ENCODE peak calls at places on chromosome 19, in seven cellular contexts. X, F, C, N, O, Q and M are unnamed samples.
A peak's percentile ranks its signal among the peaks of the same experiment; 100 is the strongest.

GRCh38 chr19:14393303-14393702 is 12.1 kb downstream of the ADGRE5 start:
- DNase-seq in X (no peak), F (no peak), C (no peak), O (no peak), N (no peak), Q (no peak), M (no peak)

GRCh38 chr19:43895727-43896126 is 39.4 kb downstream of the ZNF45 start:
- DNase-seq in Q (no peak), F (no peak), X (no peak), N (no peak), O (no peak), C (no peak), M (no peak)

GRCh38 chr19:50380767-50381166 is 3.4 kb upstream of the POLD1 start:
- DNase-seq in N (no peak), O (no peak), F (no peak), C (no peak), Q (no peak), X (no peak), M (no peak)

GRCh38 chr19:42961119-42961518 is 24.1 kb upstream of the PSG7 start:
- DNase-seq in C (no peak), N (no peak), Q (no peak), F (no peak), X (no peak), O (no peak), M (no peak)

GRCh38 chr19:19562665-19563347 is 24.7 kb downstream of the CILP2 start:
- DNase-seq in C (no peak), N (no peak), Q (no peak), O (no peak), F (peak; percentile 55), X (no peak), M (no peak)

GRCh38 chr19:32599736-32600157 is 18.8 kb downstream of the PDCD5 start:
- DNase-seq in F (peak; percentile 60), O (no peak), N (no peak), Q (peak; percentile 77), C (no peak), X (no peak), M (peak; percentile 25)

GRCh38 chr19:40284501-40285352 is at the start of gene AKT2:
- DNase-seq in X (peak; percentile 81), C (peak; percentile 18), O (peak; percentile 85), F (peak; percentile 91), Q (peak; percentile 85), N (peak; percentile 86), M (no peak)

GRCh38 chr19:4369109-4369887 is 25.9 kb downstream of the MPND start:
- DNase-seq in O (no peak), C (peak; percentile 44), N (no peak), X (no peak), Q (no peak), F (no peak), M (peak; percentile 84)

GRCh38 chr19:30228113-30228725 is 144.0 kb upstream of the ZNF536 start:
- DNase-seq in O (peak; percentile 61), C (no peak), N (no peak), F (no peak), Q (no peak), X (no peak), M (peak; percentile 13)

GRCh38 chr19:33040994-33041827 is 23.5 kb downstream of the RHPN2 start:
- DNase-seq in Q (peak; percentile 100), C (no peak), N (no peak), F (no peak), X (no peak), O (no peak), M (peak; percentile 81)

GRCh38 chr19:30888937-30889336 is 460.3 kb downstream of the TSHZ3 start:
- DNase-seq in X (no peak), C (no peak), N (no peak), O (no peak), Q (no peak), F (no peak), M (no peak)

GRCh38 chr19:4067396-4068057 is 828 bp upstream of the ZBTB7A start:
- DNase-seq in Q (no peak), O (no peak), X (peak; percentile 59), C (no peak), F (peak; percentile 72), N (no peak), M (no peak)

GRCh38 chr19:4870025-4870700 is 2.7 kb upstream of the PLIN3 start:
- DNase-seq in F (peak; percentile 86), C (no peak), N (no peak), Q (peak; percentile 69), O (no peak), X (peak; percentile 75), M (peak; percentile 65)

GRCh38 chr19:56538254-56538760 is 441 bp upstream of the ZFP28 start:
- DNase-seq in O (peak; percentile 96), N (peak; percentile 90), F (no peak), Q (peak; percentile 89), X (peak; percentile 88), C (peak; percentile 81), M (peak; percentile 89)

GRCh38 chr19:13505761-13506549 is at the start of gene CACNA1A:
- DNase-seq in X (no peak), N (no peak), Q (no peak), O (no peak), F (no peak), C (no peak), M (no peak)

GRCh38 chr19:27717825-27718224 is 1495.1 kb downstream of the UQCRFS1 start:
- DNase-seq in O (no peak), X (no peak), F (no peak), C (no peak), Q (no peak), N (no peak), M (no peak)

GRCh38 chr19:8512115-8512967 is 1.6 kb downstream of the ZNF414 start:
- DNase-seq in C (no peak), X (no peak), O (no peak), F (peak; percentile 92), N (no peak), Q (peak; percentile 38), M (peak; percentile 43)

GRCh38 chr19:28985201-28985600 is 227.8 kb downstream of the UQCRFS1 start:
- DNase-seq in X (no peak), C (no peak), N (no peak), Q (no peak), F (no peak), O (no peak), M (no peak)

GRCh38 chr19:40390084-40390742 is at the start of gene HIPK4:
- DNase-seq in N (no peak), Q (no peak), F (no peak), C (no peak), X (no peak), O (no peak), M (no peak)

GRCh38 chr19:13796301-13797057 is 1.2 kb downstream of the ZSWIM4 start:
- DNase-seq in Q (peak; percentile 68), X (peak; percentile 82), N (peak; percentile 89), F (no peak), C (peak; percentile 61), O (peak; percentile 92), M (peak; percentile 51)

GRCh38 chr19:45102481-45102880 is 9.5 kb downstream of the PPP1R37 start:
- DNase-seq in X (no peak), Q (no peak), N (no peak), C (no peak), O (no peak), F (no peak), M (no peak)

GRCh38 chr19:45104658-45105384 is 11.8 kb downstream of the PPP1R37 start:
- DNase-seq in F (no peak), X (no peak), C (no peak), Q (no peak), O (no peak), N (no peak), M (no peak)

GRCh38 chr19:45101796-45102195 is 8.8 kb downstream of the PPP1R37 start:
- DNase-seq in N (no peak), O (no peak), C (no peak), F (no peak), Q (no peak), X (no peak), M (no peak)

GRCh38 chr19:45103200-45103624 is 10.2 kb downstream of the PPP1R37 start:
- DNase-seq in C (no peak), X (no peak), O (peak; percentile 73), Q (no peak), F (no peak), N (no peak), M (no peak)

DNA sequence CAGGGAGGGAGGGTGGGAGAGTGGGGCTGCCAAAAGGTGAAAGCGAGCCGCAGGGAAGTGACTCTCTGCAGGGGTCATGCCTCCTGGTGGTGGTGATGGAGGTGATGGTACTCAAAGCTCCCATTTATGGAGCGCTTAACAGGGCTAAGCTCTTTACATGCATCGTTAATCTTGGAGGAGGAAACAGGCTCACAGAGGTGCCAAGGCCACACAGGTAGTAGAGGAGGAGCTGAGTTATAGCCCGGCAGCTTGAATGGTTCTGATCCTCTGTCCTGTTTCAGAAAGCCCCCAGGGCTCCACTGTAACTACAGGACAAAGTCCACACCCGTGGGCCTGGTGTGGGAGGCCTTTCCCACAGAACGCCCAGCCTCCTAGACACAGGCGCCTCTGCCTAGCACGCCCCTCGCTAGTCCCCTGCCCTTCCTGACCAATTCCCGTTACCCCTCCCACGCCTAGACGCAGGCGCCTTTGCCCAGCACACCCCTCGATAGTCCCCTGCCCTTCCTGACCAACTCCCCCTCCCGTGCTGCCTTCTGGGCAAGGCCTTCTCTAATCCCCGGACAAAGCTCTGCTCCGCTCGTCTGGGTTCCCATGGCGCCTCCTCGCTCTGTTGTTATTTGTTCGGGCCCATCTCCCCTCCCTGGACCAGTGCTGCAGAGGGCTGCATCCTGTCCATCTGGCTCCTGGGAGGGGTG is 10.8 kb downstream of the PPP1R37 start:
- DNase-seq in Q (no peak), F (no peak), X (no peak), C (no peak), O (no peak), N (no peak), M (no peak)
- H3K4me1 ChIP-seq in Q (peaks cover 22% of the 10 kb centered on the region), F (peaks cover 30% of the 10 kb centered on the region), X (peaks cover 16% of the 10 kb centered on the region), C (no peaks in the 10 kb centered on the region), O (peaks cover 35% of the 10 kb centered on the region), N (peaks cover 55% of the 10 kb centered on the region), M (peaks cover 5% of the 10 kb centered on the region)

GRCh38 chr19:55112246-55112780 is 5.1 kb downstream of the PPP1R12C start:
- DNase-seq in N (no peak), X (no peak), Q (no peak), F (no peak), C (no peak), O (no peak), M (no peak)
- H3K4me3 ChIP-seq in N (no peak overlapping the region), X (no peak overlapping the region), Q (no peak overlapping the region), F (no peak overlapping the region), C (no peak overlapping the region), O (no peak overlapping the region), M (no peak overlapping the region)

DNA sequence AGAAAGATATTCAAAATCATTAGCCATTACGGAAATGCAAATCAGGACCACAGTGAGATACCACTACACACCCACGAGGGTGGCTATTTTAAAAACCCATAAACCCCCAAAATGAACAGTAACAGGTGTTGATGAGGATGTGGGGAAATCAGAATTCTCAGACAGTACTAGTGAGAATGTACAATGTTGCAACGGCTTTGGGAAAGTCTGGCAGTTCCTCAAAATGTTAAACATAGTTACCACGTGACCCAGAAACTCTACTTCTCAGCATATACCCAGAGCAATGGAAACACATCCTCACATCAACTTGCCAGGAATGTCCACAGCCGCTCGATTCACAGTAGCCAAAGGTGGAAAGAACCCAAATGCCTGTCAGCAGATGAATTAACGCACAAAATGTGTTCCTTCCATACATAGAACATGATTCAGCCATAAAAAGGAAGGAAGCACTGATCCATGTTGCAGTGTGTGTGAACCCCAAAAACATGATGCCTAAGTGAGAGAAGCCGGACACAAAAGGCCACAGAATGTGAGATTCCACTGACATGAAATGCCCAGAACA is 7.0 kb downstream of the PLVAP start:
- DNase-seq in N (no peak), Q (no peak), C (peak; percentile 28), F (peak; percentile 1), O (no peak), X (no peak), M (no peak)
- TF ChIP-seq EP300 in N (no peak), Q (no peak), C (no peak), F (no peak), O (no peak), X (no peak), M (no peak)

GRCh38 chr19:1409204-1410005 is 2.0 kb downstream of the DAZAP1 start:
- DNase-seq in N (no peak), O (no peak), Q (no peak), X (no peak), C (no peak), F (no peak), M (no peak)
- H3K4me1 ChIP-seq in N (peaks cover 72% of the 10 kb centered on the region), O (peaks cover 49% of the 10 kb centered on the region), Q (peaks cover 18% of the 10 kb centered on the region), X (peaks cover 38% of the 10 kb centered on the region), C (no peaks in the 10 kb centered on the region), F (peaks cover 74% of the 10 kb centered on the region), M (peaks cover 52% of the 10 kb centered on the region)